ENCODE peak calls at places on chromosomes 2 and 18, in four cellular contexts. K, R, W and P are unnamed samples.
A peak's percentile ranks its signal among the peaks of the same experiment; 100 is the strongest.

GRCh38 chr2:80547344-80547743 is 242.8 kb upstream of the LRRTM1 start:
- DNase-seq in K (no peak), W (no peak), R (no peak), P (no peak)

GRCh38 chr2:81206216-81206615 is 901.7 kb upstream of the LRRTM1 start:
- DNase-seq in W (no peak), R (no peak), K (no peak), P (no peak)

GRCh38 chr18:34358923-34359322 is 134.2 kb upstream of the NOL4 start:
- DNase-seq in K (no peak), R (no peak), W (no peak), P (no peak)

GRCh38 chr2:224973112-224974016 is 68.9 kb downstream of the DOCK10 start:
- DNase-seq in R (no peak), K (no peak), W (no peak), P (no peak)

GRCh38 chr2:143545643-143546275 is 416.5 kb downstream of the ARHGAP15 start:
- DNase-seq in W (no peak), R (no peak), K (no peak), P (no peak)

GRCh38 chr18:40911582-40912254 is 1043.3 kb upstream of the PIK3C3 start:
- DNase-seq in W (no peak), R (no peak), K (no peak), P (peak; percentile 7)

GRCh38 chr2:150588210-150588870 is 100.9 kb upstream of the RND3 start:
- DNase-seq in K (no peak), W (no peak), R (no peak), P (no peak)

GRCh38 chr2:24080721-24081120 is 3.9 kb downstream of the TP53I3 start:
- DNase-seq in R (no peak), K (no peak), W (no peak), P (no peak)

GRCh38 chr2:88443353-88443938 is 9.0 kb downstream of the FOXI3 start:
- DNase-seq in R (no peak), K (no peak), W (no peak), P (no peak)

GRCh38 chr18:22470141-22470510 is 52.4 kb upstream of the CTAGE1 start:
- DNase-seq in R (no peak), W (no peak), K (no peak), P (no peak)

GRCh38 chr18:46387426-46388131 is 269.4 kb downstream of the LOXHD1 start:
- DNase-seq in R (no peak), W (no peak), K (no peak), P (no peak)
- TF ChIP-seq RNF2 in R (no peak), W (no peak), K (no peak), P (no peak)

GRCh38 chr2:112787294-112787693 is 3.0 kb upstream of the IL1A start:
- DNase-seq in R (no peak), K (no peak), W (no peak), P (no peak)
- TF ChIP-seq RNF2 in R (no peak), K (no peak), W (no peak), P (no peak)

GRCh38 chr2:3265471-3265870 is 112.1 kb downstream of the EIPR1 start:
- DNase-seq in W (no peak), R (no peak), K (no peak), P (no peak)
- TF ChIP-seq RNF2 in W (no peak), R (no peak), K (no peak), P (no peak)

GRCh38 chr2:232526296-232527055 is 516 bp downstream of the CHRND start:
- DNase-seq in K (no peak), W (no peak), R (no peak), P (no peak)
- TF ChIP-seq RNF2 in K (no peak), W (no peak), R (no peak), P (no peak)

GRCh38 chr18:31273812-31274527 is 44.0 kb upstream of the DSG1 start:
- DNase-seq in R (no peak), W (no peak), K (peak; percentile 27), P (peak; percentile 20)

GRCh38 chr18:31280502-31280901 is 37.5 kb upstream of the DSG1 start:
- DNase-seq in W (no peak), R (no peak), K (no peak), P (no peak)

GRCh38 chr18:31274915-31275314 is 43.0 kb upstream of the DSG1 start:
- DNase-seq in R (no peak), K (peak; percentile 58), W (no peak), P (peak; percentile 69)

GRCh38 chr18:31278609-31279071 is 39.3 kb upstream of the DSG1 start:
- DNase-seq in R (no peak), W (no peak), K (peak; percentile 94), P (no peak)

GRCh38 chr18:31275722-31276463 is 42.1 kb upstream of the DSG1 start:
- DNase-seq in K (no peak), W (no peak), R (no peak), P (peak; percentile 15)
- TF ChIP-seq RNF2 in K (no peak), W (no peak), R (no peak), P (no peak)

DNA sequence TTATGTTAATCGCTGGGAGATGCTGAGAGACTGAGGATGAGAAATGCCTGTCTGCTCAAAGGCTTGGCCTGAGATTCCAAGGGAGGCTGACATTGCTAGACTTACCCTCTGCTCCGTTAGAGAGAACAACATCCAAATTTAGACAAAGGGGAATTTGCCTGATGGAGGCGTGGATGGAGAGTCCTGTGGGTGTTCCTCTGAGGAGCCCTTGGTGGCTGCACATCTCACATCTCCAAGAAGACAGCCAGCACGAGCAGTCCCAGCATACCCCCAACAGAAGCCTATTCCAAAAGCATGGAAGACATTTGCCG is 18.7 kb upstream of the FZD7 start:
- DNase-seq in K (no peak), W (no peak), R (no peak), P (no peak)
- TF ChIP-seq RNF2 in K (no peak), W (no peak), R (no peak), P (no peak)

GRCh38 chr2:179931502-179931901 is 70.1 kb upstream of the ZNF385B start:
- DNase-seq in R (no peak), W (no peak), K (no peak), P (no peak)

GRCh38 chr2:179932786-179933185 is 71.4 kb upstream of the ZNF385B start:
- DNase-seq in W (no peak), R (no peak), K (no peak), P (no peak)

GRCh38 chr2:179938026-179938425 is 69.1 kb downstream of the CWC22 start:
- DNase-seq in W (no peak), R (no peak), K (no peak), P (no peak)

GRCh38 chr2:179939282-179939681 is 67.8 kb downstream of the CWC22 start:
- DNase-seq in R (peak; percentile 19), W (no peak), K (no peak), P (no peak)

DNA sequence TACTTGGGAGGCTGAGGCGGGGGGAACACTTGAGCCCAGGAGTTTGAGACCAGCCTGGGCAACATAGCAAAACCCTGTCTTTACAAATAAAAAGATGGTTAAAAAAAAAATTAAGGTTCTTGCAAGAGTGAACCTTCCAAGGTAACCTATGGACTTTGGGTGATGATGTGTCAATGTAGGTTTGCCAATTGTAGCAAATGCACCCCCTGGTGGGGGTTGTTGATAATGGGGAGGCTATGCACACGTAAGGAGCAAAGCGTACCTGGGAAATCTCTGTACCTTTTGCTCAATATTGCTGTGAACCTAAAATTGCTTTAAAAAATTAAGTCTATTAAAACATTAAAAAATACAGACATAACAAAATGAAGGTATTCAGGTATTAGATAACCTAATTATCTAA is 70.4 kb downstream of the CWC22 start:
- DNase-seq in K (peak; percentile 74), W (peak; percentile 77), R (peak; percentile 22), P (peak; percentile 39)
- TF ChIP-seq RNF2 in K (no peak), W (no peak), R (no peak), P (no peak)

GRCh38 chr18:54102123-54102522 is 122.3 kb downstream of the MBD2 start:
- DNase-seq in K (no peak), R (no peak), W (no peak), P (no peak)

GRCh38 chr18:54100466-54100865 is 124.0 kb downstream of the MBD2 start:
- DNase-seq in K (no peak), R (no peak), W (no peak), P (no peak)

GRCh38 chr18:54100920-54101319 is 123.5 kb downstream of the MBD2 start:
- DNase-seq in R (no peak), K (no peak), W (no peak), P (no peak)
- TF ChIP-seq RNF2 in R (no peak), K (no peak), W (no peak), P (no peak)

DNA sequence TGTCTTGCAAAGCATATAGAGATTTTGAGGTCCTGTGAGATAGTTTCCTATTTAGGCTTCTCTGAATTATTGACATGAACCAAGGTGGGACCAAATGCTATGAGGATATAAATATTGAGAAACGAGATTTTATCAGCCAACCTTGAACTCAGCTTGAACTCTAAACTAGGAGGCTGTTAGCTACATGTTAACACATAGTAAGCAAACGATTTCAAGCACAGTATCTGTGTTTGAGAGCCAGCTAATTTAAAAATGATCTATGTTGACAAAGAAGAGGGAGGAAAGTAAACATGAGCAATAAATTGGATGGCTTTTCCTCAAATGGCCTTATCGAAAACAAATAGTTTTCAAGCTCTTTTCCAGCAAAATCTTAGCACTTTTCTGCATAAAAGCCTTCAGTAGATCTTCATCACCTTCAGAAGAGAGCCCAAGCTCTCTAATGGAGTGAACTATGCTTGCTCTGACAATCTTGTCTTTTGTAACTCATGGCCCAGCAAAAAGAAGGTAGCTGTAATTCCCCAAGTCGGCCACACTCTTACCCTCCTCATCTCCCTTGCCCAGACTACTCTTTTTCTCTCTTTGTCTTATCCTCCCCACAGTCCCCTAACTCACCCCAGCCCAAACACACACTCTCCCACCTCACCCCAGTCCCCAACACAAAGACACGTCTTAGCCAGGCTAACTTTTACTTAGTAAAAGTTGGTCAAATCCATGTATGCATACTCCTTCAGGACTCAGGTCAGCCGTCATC is 14.7 kb downstream of the CD28 start:
- DNase-seq in R (no peak), K (peak; percentile 57), W (peak; percentile 47), P (no peak)
- TF ChIP-seq RNF2 in R (no peak), K (no peak), W (no peak), P (no peak)

GRCh38 chr2:236256601-236257000 is 7.6 kb downstream of the ASB18 start:
- DNase-seq in R (no peak), K (no peak), W (no peak), P (no peak)

GRCh38 chr2:236254674-236255073 is 9.5 kb downstream of the ASB18 start:
- DNase-seq in R (no peak), K (no peak), W (peak; percentile 54), P (no peak)

GRCh38 chr2:236250909-236251579 is 13.2 kb downstream of the ASB18 start:
- DNase-seq in R (no peak), W (no peak), K (no peak), P (no peak)

GRCh38 chr2:236252521-236252920 is 11.7 kb downstream of the ASB18 start:
- DNase-seq in W (no peak), R (no peak), K (no peak), P (no peak)

DNA sequence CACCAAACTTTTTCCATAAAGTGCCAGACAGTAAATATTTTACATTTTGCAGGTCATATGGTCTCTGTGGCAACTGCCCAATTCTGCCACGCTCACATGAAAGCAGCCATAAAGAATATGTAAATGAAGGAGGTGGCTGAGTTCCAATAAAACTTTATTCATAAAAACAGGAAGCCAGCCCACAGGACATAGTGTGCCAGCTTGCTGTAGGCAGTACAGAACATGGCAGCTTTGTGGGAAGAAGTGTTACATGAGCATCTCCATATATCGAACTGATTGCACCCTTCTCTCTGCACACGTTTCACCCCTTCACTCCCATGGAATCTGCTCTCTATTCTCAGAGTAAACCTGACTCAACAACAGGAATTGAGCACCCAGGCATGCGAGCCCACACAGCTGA is 10.2 kb downstream of the ASB18 start:
- DNase-seq in W (no peak), K (no peak), R (no peak), P (no peak)
- TF ChIP-seq RNF2 in W (no peak), K (no peak), R (no peak), P (no peak)